ENCODE peak calls at places on chromosomes 11 and 22, in five cellular contexts. V, X, U, M and F are unnamed samples.

GRCh38 chr11:129457321-129457720 is 81.7 kb downstream of the BARX2 start:
- DNase-seq in V (no peak), X (no peak), U (no peak), M (no peak), F (no peak)

GRCh38 chr22:29043906-29044575 is 17.6 kb downstream of the C22orf31 start:
- DNase-seq in V (peak), X (peak), U (no peak), M (no peak), F (no peak)

GRCh38 chr22:30221121-30221992 is 25.2 kb downstream of the LIF start:
- DNase-seq in V (no peak), X (no peak), U (no peak), M (peak), F (peak)

GRCh38 chr11:102576350-102576749 is 45.8 kb upstream of the MMP7 start:
- DNase-seq in V (no peak), X (no peak), U (no peak), M (no peak), F (no peak)

GRCh38 chr11:115141221-115141620 is 363.0 kb downstream of the CADM1 start:
- DNase-seq in V (no peak), X (no peak), U (no peak), M (no peak), F (no peak)

GRCh38 chr22:50578776-50579310 is 616 bp upstream of the CPT1B start:
- DNase-seq in V (no peak), X (no peak), U (no peak), M (no peak), F (no peak)

GRCh38 chr11:73384871-73385692 is 8.9 kb downstream of the RELT start:
- DNase-seq in V (no peak), X (peak), U (no peak), M (no peak), F (no peak)

GRCh38 chr11:58575377-58576020 is at the start of gene LPXN:
- DNase-seq in V (peak), X (peak), U (no peak), M (peak), F (peak)

GRCh38 chr11:104327864-104328513 is 164.0 kb upstream of the PDGFD start:
- DNase-seq in V (no peak), X (no peak), U (no peak), M (no peak), F (no peak)

GRCh38 chr22:37193629-37194191 is 5.7 kb upstream of the C1QTNF6 start:
- DNase-seq in V (no peak), X (peak), U (peak), M (peak), F (no peak)

GRCh38 chr11:79437274-79437980 is 3.4 kb downstream of the TENM4 start:
- DNase-seq in V (no peak), X (peak), U (peak), M (no peak), F (no peak)

GRCh38 chr11:47863189-47863892 is 15.2 kb upstream of the NUP160 start:
- DNase-seq in V (peak), X (peak), U (no peak), M (no peak), F (no peak)

GRCh38 chr22:44363980-44364749 is 51.4 kb upstream of the SHISAL1 start:
- DNase-seq in V (no peak), X (no peak), U (peak), M (no peak), F (no peak)

GRCh38 chr11:115623021-115623451 is 118.8 kb upstream of the CADM1 start:
- DNase-seq in V (peak), X (peak), U (no peak), M (no peak), F (no peak)